ENCODE peak calls at places on chromosomes 4 and X, in five cellular contexts. D is K562, C is mammary epithelial cell, W is OCI-LY7, Y is Peyer's patch. T is an unnamed sample. For H3K4me1 and H3K36me3, the result is how much of the 10 kb centered on the place peaks cover.

GRCh38 chr4:24266951-24267577 is 317.3 kb downstream of the DHX15 start:
- DNase-seq in D (no peak), Y (no peak), C (no peak), W (no peak), T (no peak)

GRCh38 chrX:45344597-45344996 is 143.9 kb upstream of the DIPK2B start:
- DNase-seq in W (no peak), Y (no peak), C (no peak), D (no peak), T (peak)

GRCh38 chrX:10011991-10012390 is 44.8 kb downstream of the CLDN34 start:
- DNase-seq in Y (peak), D (no peak), W (no peak), C (no peak), T (no peak)

GRCh38 chr4:78070731-78071282 is 13.7 kb downstream of the FRAS1 start:
- DNase-seq in D (no peak), C (peak), W (no peak), Y (no peak), T (no peak)

GRCh38 chrX:37060999-37061398 is 52.8 kb downstream of the FAM47C start:
- DNase-seq in Y (no peak), D (peak), C (peak), W (peak), T (peak)

GRCh38 chr4:79917246-79917645 is 155.8 kb downstream of the ANTXR2 start:
- DNase-seq in Y (peak), D (peak), W (peak), C (peak), T (peak)

GRCh38 chrX:10505726-10506125 is 114.7 kb downstream of the MID1 start:
- DNase-seq in C (no peak), D (no peak), Y (no peak), W (no peak), T (no peak)

GRCh38 chr4:125433453-125433852 is 118.7 kb downstream of the FAT4 start:
- DNase-seq in C (no peak), W (no peak), Y (no peak), D (no peak), T (no peak)

GRCh38 chr4:7973545-7973981 is 33.9 kb upstream of the AFAP1 start:
- DNase-seq in Y (no peak), W (no peak), C (peak), D (no peak), T (no peak)

GRCh38 chrX:275967-276587 is 5.1 kb upstream of the PLCXD1 start:
- DNase-seq in Y (peak), W (no peak), D (peak), C (peak), T (peak)

GRCh38 chrX:80876877-80877276 is 67.2 kb upstream of the BRWD3 start:
- DNase-seq in Y (no peak), C (peak), W (peak), D (no peak), T (peak)

GRCh38 chr4:149885896-149886295 is 70.3 kb upstream of the IQCM start:
- DNase-seq in D (no peak), W (no peak), Y (no peak), C (peak), T (no peak)

GRCh38 chrX:68114573-68115199 is 318.6 kb downstream of the OPHN1 start:
- DNase-seq in Y (peak), C (peak), W (no peak), D (no peak), T (peak)

GRCh38 chrX:9897761-9898161 is 69.4 kb upstream of the CLDN34 start:
- DNase-seq in C (peak), D (no peak), W (no peak), Y (no peak), T (peak)

GRCh38 chrX:75155454-75155829 is 641 bp downstream of the ABCB7 start:
- DNase-seq in W (peak), D (peak), Y (no peak), C (peak), T (no peak)

GRCh38 chrX:110280954-110281353 is 36.9 kb downstream of the AMMECR1 start:
- DNase-seq in D (no peak), C (no peak), Y (no peak), W (no peak), T (no peak)

GRCh38 chrX:1521459-1521956 is 15.5 kb downstream of the P2RY8 start:
- DNase-seq in D (no peak), W (peak), Y (peak), C (no peak), T (no peak)

GRCh38 chrX:53435997-53436396 is 1.8 kb upstream of the HSD17B10 start:
- DNase-seq in D (peak), C (peak), Y (peak), W (peak), T (peak)

GRCh38 chrX:13449441-13449840 is 120.0 kb upstream of the EGFL6 start:
- DNase-seq in C (no peak), W (no peak), Y (no peak), D (no peak), T (no peak)

GRCh38 chr4:150078041-150078995 is at the start of gene DCLK2:
- DNase-seq in D (peak), W (no peak), C (peak), Y (peak), T (peak)

GRCh38 chrX:110436497-110436896 is 77.8 kb downstream of the RTL9 start:
- DNase-seq in Y (no peak), D (no peak), C (peak), W (no peak), T (no peak)

GRCh38 chr4:102342404-102343074 is 2.7 kb downstream of the SLC39A8 start:
- DNase-seq in D (no peak), Y (no peak), W (no peak), C (no peak), T (no peak)

GRCh38 chr4:2387829-2388228 is 30.6 kb downstream of the ZFYVE28 start:
- DNase-seq in W (no peak), Y (no peak), C (no peak), D (peak), T (no peak)
- H3K4me1 ChIP-seq in W (under half), Y (under half), C (under half), D (half or more), T (under half)

DNA sequence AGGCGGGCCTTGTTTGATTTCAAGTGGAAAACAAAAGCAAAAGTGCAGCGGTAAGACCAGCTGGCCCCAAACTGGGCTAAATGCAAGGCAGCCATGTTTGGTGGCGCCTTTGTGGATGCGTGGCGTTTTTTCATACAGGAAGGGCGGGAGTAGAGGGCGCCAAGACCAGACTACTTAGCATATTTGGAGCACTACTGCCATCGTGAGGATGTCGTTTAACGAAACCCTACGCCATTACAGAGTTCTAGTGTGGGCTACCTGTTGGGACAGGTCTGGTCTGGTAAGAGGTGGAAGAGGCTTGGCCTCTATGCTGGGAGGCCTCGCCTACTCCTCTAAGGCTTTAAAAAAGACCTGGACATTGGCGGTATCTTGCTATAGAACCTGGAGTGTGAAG is 230.7 kb upstream of the STK26 start:
- DNase-seq in W (no peak), C (peak), D (no peak), Y (peak), T (no peak)
- H3K36me3 ChIP-seq in W (under half), C (under half), D (half or more), Y (under half), T (under half)

GRCh38 chrX:18897611-18898010 is 86.3 kb downstream of the PHKA2 start:
- DNase-seq in W (no peak), D (no peak), Y (no peak), C (no peak), T (no peak)

GRCh38 chrX:18893536-18893935 is 90.4 kb downstream of the PHKA2 start:
- DNase-seq in Y (no peak), C (no peak), D (no peak), W (no peak), T (no peak)

GRCh38 chrX:18896680-18897544 is 87.0 kb downstream of the PHKA2 start:
- DNase-seq in C (no peak), Y (no peak), D (no peak), W (no peak), T (no peak)

GRCh38 chrX:18894156-18894555 is 89.8 kb downstream of the PHKA2 start:
- DNase-seq in W (no peak), C (no peak), D (no peak), Y (no peak), T (no peak)

GRCh38 chrX:18895157-18895952 is 88.6 kb downstream of the PHKA2 start:
- DNase-seq in W (no peak), D (no peak), Y (no peak), C (peak), T (peak)
- TF ChIP-seq CTCF in W (no peak), D (no peak), Y (no peak), C (peak), T (peak)

GRCh38 chr4:33446953-33447352 is 2726.8 kb downstream of the PCDH7 start:
- DNase-seq in Y (no peak), C (no peak), D (no peak), W (no peak), T (no peak)
- H3K4me1 ChIP-seq in Y (under half), C (under half), D (under half), W (under half), T (under half)

GRCh38 chr4:153335665-153336064 is 8.8 kb upstream of the MND1 start:
- DNase-seq in W (no peak), C (peak), D (no peak), Y (no peak), T (no peak)
- H3K36me3 ChIP-seq in W (under half), C (under half), D (under half), Y (under half), T (under half)

T was measured in cardiac muscle cell.